ENCODE peak calls at places on chromosomes 3 and 15, in six cellular contexts. A is NCI-H1417 treated with DMSO at 0.1 percent for 48 hours, V is nucleus accumbens, F is T-cell, Y is GM10248, Z is NCI-H1105. H is an unnamed sample.

GRCh38 chr15:62607643-62608042 is 434.9 kb upstream of the TPM1 start:
- DNase-seq in Y (no peak), V (no peak), Z (no peak), A (no peak), F (no peak), H (no peak)

GRCh38 chr15:70853855-70854668 is at the start of gene LARP6:
- DNase-seq in F (no peak), A (no peak), Z (peak; percentile 63), V (no peak), Y (peak; percentile 58), H (peak; percentile 11)

GRCh38 chr3:46955157-46955556 is 21.4 kb downstream of the CCDC12 start:
- DNase-seq in V (no peak), F (no peak), Z (no peak), A (no peak), Y (no peak), H (no peak)

GRCh38 chr3:24682141-24682547 is 187.5 kb upstream of the THRB start:
- DNase-seq in Y (no peak), Z (no peak), F (no peak), A (no peak), V (no peak), H (no peak)

GRCh38 chr3:183260167-183260904 is 7.3 kb downstream of the B3GNT5 start:
- DNase-seq in A (no peak), Y (no peak), V (no peak), F (no peak), Z (no peak), H (no peak)

GRCh38 chr15:62975515-62975914 is 67.0 kb upstream of the TPM1 start:
- DNase-seq in V (no peak), Y (no peak), A (no peak), F (no peak), Z (no peak), H (peak; percentile 13)

GRCh38 chr15:98134875-98135274 is 174.4 kb downstream of the ARRDC4 start:
- DNase-seq in V (no peak), F (no peak), Y (no peak), A (no peak), Z (no peak), H (no peak)

GRCh38 chr15:66993874-66994696 is 71.3 kb upstream of the SMAD3 start:
- DNase-seq in F (no peak), Z (no peak), A (no peak), V (no peak), Y (no peak), H (no peak)

GRCh38 chr15:43771816-43772215 is 5.0 kb downstream of the ELL3 start:
- DNase-seq in A (no peak), Z (no peak), V (no peak), F (no peak), Y (no peak), H (no peak)

GRCh38 chr3:184491011-184491576 is 70.5 kb upstream of the EPHB3 start:
- DNase-seq in Z (no peak), A (peak; percentile 28), V (no peak), Y (no peak), F (no peak), H (no peak)

GRCh38 chr15:91538782-91539181 is 314.7 kb upstream of the SLCO3A1 start:
- DNase-seq in A (no peak), F (no peak), V (no peak), Z (no peak), Y (no peak), H (no peak)

GRCh38 chr15:69424001-69424400 is 9.9 kb downstream of the KIF23 start:
- DNase-seq in Y (no peak), F (no peak), V (no peak), A (no peak), Z (no peak), H (no peak)

GRCh38 chr3:65664436-65664835 is 374.3 kb downstream of the MAGI1 start:
- DNase-seq in A (no peak), Y (no peak), V (no peak), F (no peak), Z (no peak), H (no peak)

GRCh38 chr3:117885046-117885445 is 1149.6 kb downstream of the IGSF11 start:
- DNase-seq in F (no peak), Y (no peak), A (peak; percentile 44), Z (no peak), V (no peak), H (peak; percentile 19)

H was measured in NCI-H2227 treated with DMSO at 0.1 percent for 48 hours.